ENCODE peak calls at places on chromosomes 13 and 19, in seven cellular contexts. O is GDM1, E is GM12892, D is NCI-H1436, K is GF-D8, R is BJ, N is HTR-8/SVneo. L is an unnamed sample.

GRCh38 chr19:30132312-30133075 is 190.5 kb downstream of the URI1 start:
- DNase-seq in O (no peak), E (no peak), D (no peak), K (no peak), R (no peak), N (no peak), L (no peak)

GRCh38 chr13:109666656-109667448 is 119.5 kb downstream of the IRS2 start:
- DNase-seq in O (peak; percentile 13), E (no peak), D (no peak), K (no peak), R (no peak), N (peak; percentile 55), L (no peak)

GRCh38 chr13:51849145-51850101 is 4.4 kb upstream of the TMEM272 start:
- DNase-seq in O (no peak), E (peak; percentile 38), D (no peak), K (no peak), R (no peak), N (peak; percentile 22), L (peak; percentile 39)

GRCh38 chr19:45591004-45591637 is 6.5 kb upstream of the OPA3 start:
- DNase-seq in O (peak; percentile 37), E (no peak), D (no peak), K (peak; percentile 3), R (no peak), N (no peak), L (no peak)

GRCh38 chr13:38888309-38888708 is 102.3 kb downstream of the STOML3 start:
- DNase-seq in O (no peak), E (no peak), D (no peak), K (no peak), R (peak; percentile 9), N (no peak), L (no peak)

GRCh38 chr19:41234512-41235208 is 15.6 kb downstream of the AXL start:
- DNase-seq in O (no peak), E (no peak), D (no peak), K (no peak), R (no peak), N (no peak), L (no peak)

GRCh38 chr13:44243198-44243852 is 130.3 kb upstream of the SERP2 start:
- DNase-seq in O (peak; percentile 97), E (no peak), D (peak; percentile 40), K (peak; percentile 69), R (no peak), N (peak; percentile 68), L (no peak)

GRCh38 chr19:5954293-5954692 is 23.6 kb downstream of the RANBP3 start:
- DNase-seq in O (no peak), E (no peak), D (no peak), K (no peak), R (no peak), N (no peak), L (no peak)

GRCh38 chr13:77028202-77028601 is 1.2 kb upstream of the FBXL3 start:
- DNase-seq in O (no peak), E (no peak), D (no peak), K (no peak), R (no peak), N (no peak), L (no peak)

GRCh38 chr13:108902557-108903155 is 273.2 kb downstream of the MYO16 start:
- DNase-seq in O (no peak), E (no peak), D (no peak), K (no peak), R (no peak), N (no peak), L (no peak)

GRCh38 chr13:33145667-33146066 is 129.4 kb downstream of the KL start:
- DNase-seq in O (no peak), E (no peak), D (no peak), K (no peak), R (no peak), N (no peak), L (no peak)

GRCh38 chr13:111337206-111337605 is 16.8 kb downstream of the TEX29 start:
- DNase-seq in O (no peak), E (no peak), D (no peak), K (no peak), R (peak; percentile 85), N (no peak), L (no peak)

GRCh38 chr19:5407356-5407755 is 47.9 kb upstream of the ZNRF4 start:
- DNase-seq in O (no peak), E (no peak), D (no peak), K (no peak), R (no peak), N (no peak), L (no peak)

GRCh38 chr13:90732049-90732448 is 615.4 kb upstream of the MIR17HG start:
- DNase-seq in O (peak; percentile 8), E (no peak), D (no peak), K (no peak), R (no peak), N (no peak), L (no peak)

GRCh38 chr13:23888658-23889597 is at the start of gene MIPEP:
- DNase-seq in O (peak; percentile 98), E (peak; percentile 85), D (peak; percentile 73), K (peak; percentile 89), R (peak; percentile 67), N (peak; percentile 77), L (peak; percentile 91)

GRCh38 chr13:110340812-110341444 is 33.8 kb downstream of the COL4A2 start:
- DNase-seq in O (no peak), E (no peak), D (no peak), K (no peak), R (no peak), N (peak; percentile 18), L (no peak)

GRCh38 chr19:11264452-11265176 is 2.3 kb upstream of the DOCK6 start:
- DNase-seq in O (no peak), E (no peak), D (no peak), K (no peak), R (no peak), N (no peak), L (no peak)

GRCh38 chr13:44710576-44710975 is 134.4 kb upstream of the TSC22D1 start:
- DNase-seq in O (peak; percentile 53), E (peak; percentile 20), D (no peak), K (no peak), R (peak; percentile 61), N (peak; percentile 66), L (peak; percentile 25)

GRCh38 chr13:84430015-84430414 is 547.7 kb upstream of the SLITRK1 start:
- DNase-seq in O (no peak), E (no peak), D (no peak), K (no peak), R (peak; percentile 51), N (peak; percentile 6), L (no peak)

GRCh38 chr13:70253411-70253810 is 145.2 kb upstream of the KLHL1 start:
- DNase-seq in O (no peak), E (no peak), D (no peak), K (no peak), R (no peak), N (no peak), L (no peak)

GRCh38 chr19:42441047-42441440 is 1.7 kb downstream of the CXCL17 start:
- DNase-seq in O (peak; percentile 67), E (no peak), D (no peak), K (peak; percentile 17), R (no peak), N (no peak), L (no peak)

GRCh38 chr19:11673608-11674041 is 65.1 kb downstream of the ZNF823 start:
- DNase-seq in O (no peak), E (no peak), D (no peak), K (no peak), R (no peak), N (peak; percentile 38), L (no peak)

GRCh38 chr13:23707674-23708073 is 137.5 kb downstream of the TNFRSF19 start:
- DNase-seq in O (no peak), E (no peak), D (no peak), K (no peak), R (no peak), N (no peak), L (no peak)

GRCh38 chr19:30214651-30215051 is 157.5 kb upstream of the ZNF536 start:
- DNase-seq in O (peak; percentile 9), E (no peak), D (no peak), K (no peak), R (no peak), N (no peak), L (no peak)

L was measured in GM12891.